ENCODE peak calls at places on chromosomes 13 and 19, in four cellular contexts. G is GM12878, P is H1, M is HepG2. Z is an unnamed sample.

GRCh38 chr13:78241278-78241919 is 322.8 kb upstream of the EDNRB start:
- DNase-seq in G (no peak), P (peak), M (peak), Z (peak)

GRCh38 chr19:45362291-45362690 is 8.1 kb downstream of the ERCC2 start:
- DNase-seq in G (no peak), P (no peak), M (no peak), Z (no peak)

GRCh38 chr19:50835785-50836542 is 2.6 kb upstream of the KLK15 start:
- DNase-seq in G (peak), P (no peak), M (peak), Z (peak)

GRCh38 chr19:3381701-3382372 is 15.5 kb downstream of the NFIC start:
- DNase-seq in G (no peak), P (no peak), M (no peak), Z (no peak)

GRCh38 chr13:57629391-57629804 is 2.1 kb upstream of the PCDH17 start:
- DNase-seq in G (no peak), P (no peak), M (no peak), Z (peak)

GRCh38 chr13:76148926-76149325 is 512.8 kb downstream of the LMO7 start:
- DNase-seq in G (no peak), P (no peak), M (no peak), Z (no peak)

GRCh38 chr13:105915451-105915850 is 620.0 kb downstream of the EFNB2 start:
- DNase-seq in G (no peak), P (no peak), M (no peak), Z (no peak)

GRCh38 chr13:32134991-32135390 is 103.4 kb downstream of the FRY start:
- DNase-seq in G (no peak), P (no peak), M (no peak), Z (no peak)

GRCh38 chr19:49216076-49216475 is 58.5 kb downstream of the TRPM4 start:
- DNase-seq in G (no peak), P (no peak), M (no peak), Z (no peak)

GRCh38 chr19:2798733-2799132 is 13.4 kb downstream of the THOP1 start:
- DNase-seq in G (no peak), P (no peak), M (no peak), Z (no peak)

GRCh38 chr13:87614276-87614675 is 56.9 kb upstream of the SLITRK5 start:
- DNase-seq in G (no peak), P (no peak), M (no peak), Z (no peak)

GRCh38 chr19:36009220-36009619 is 607 bp upstream of the SYNE4 start:
- DNase-seq in G (no peak), P (no peak), M (no peak), Z (no peak)

GRCh38 chr19:49142866-49143335 is 12.3 kb downstream of the HRC start:
- DNase-seq in G (no peak), P (no peak), M (no peak), Z (peak)

GRCh38 chr13:111398715-111399299 is 78.4 kb downstream of the TEX29 start:
- DNase-seq in G (no peak), P (no peak), M (peak), Z (no peak)

GRCh38 chr19:364496-365287 is 20.1 kb upstream of the MIER2 start:
- DNase-seq in G (no peak), P (no peak), M (no peak), Z (no peak)

GRCh38 chr19:45385392-45386221 is 15.2 kb upstream of the ERCC2 start:
- DNase-seq in G (no peak), P (no peak), M (no peak), Z (no peak)

GRCh38 chr19:34804115-34804514 is 31.1 kb upstream of the ZNF599 start:
- DNase-seq in G (no peak), P (no peak), M (no peak), Z (no peak)

GRCh38 chr19:58278156-58279041 is at the start of gene ZNF8:
- DNase-seq in G (peak), P (peak), M (peak), Z (peak)

GRCh38 chr13:47277774-47278173 is 380.9 kb upstream of the HTR2A start:
- DNase-seq in G (no peak), P (no peak), M (no peak), Z (no peak)

GRCh38 chr19:1163934-1164683 is 10.0 kb downstream of the SBNO2 start:
- DNase-seq in G (no peak), P (no peak), M (no peak), Z (no peak)

GRCh38 chr19:3682741-3683404 is 17.4 kb downstream of the PIP5K1C start:
- DNase-seq in G (no peak), P (no peak), M (no peak), Z (no peak)

GRCh38 chr13:113791761-113792160 is 32.7 kb downstream of the TMEM255B start:
- DNase-seq in G (no peak), P (no peak), M (no peak), Z (no peak)

GRCh38 chr13:50485979-50486935 is 357.2 kb downstream of the DLEU7 start:
- DNase-seq in G (no peak), P (no peak), M (no peak), Z (no peak)

GRCh38 chr19:28482221-28482620 is 730.7 kb downstream of the UQCRFS1 start:
- DNase-seq in G (no peak), P (peak), M (no peak), Z (no peak)

GRCh38 chr19:13398780-13399726 is 107.2 kb downstream of the CACNA1A start:
- DNase-seq in G (no peak), P (no peak), M (no peak), Z (no peak)

GRCh38 chr19:5125797-5126497 is 157.0 kb downstream of the KDM4B start:
- DNase-seq in G (no peak), P (no peak), M (no peak), Z (no peak)

GRCh38 chr19:53994811-53995210 is 3.4 kb downstream of the CACNG6 start:
- DNase-seq in G (no peak), P (no peak), M (no peak), Z (no peak)

GRCh38 chr13:36038785-36039415 is 92.3 kb downstream of the DCLK1 start:
- DNase-seq in G (no peak), P (no peak), M (no peak), Z (no peak)

GRCh38 chr19:3691372-3691716 is 8.9 kb downstream of the PIP5K1C start:
- DNase-seq in G (no peak), P (no peak), M (no peak), Z (no peak)

GRCh38 chr19:2012941-2013682 is 2.4 kb downstream of the BTBD2 start:
- DNase-seq in G (no peak), P (no peak), M (no peak), Z (no peak)

GRCh38 chr19:11377237-11377636 is 2.8 kb downstream of the SWSAP1 start:
- DNase-seq in G (no peak), P (no peak), M (no peak), Z (no peak)

GRCh38 chr19:15787611-15788155 is at the start of gene OR10H5:
- DNase-seq in G (no peak), P (no peak), M (no peak), Z (no peak)

GRCh38 chr19:45959517-45960025 is 14.1 kb downstream of the NOVA2 start:
- DNase-seq in G (no peak), P (no peak), M (no peak), Z (no peak)

GRCh38 chr13:111265701-111266035 is 54.8 kb upstream of the TEX29 start:
- DNase-seq in G (no peak), P (no peak), M (no peak), Z (no peak)

GRCh38 chr13:33366469-33367062 is 81.0 kb upstream of the STARD13 start:
- DNase-seq in G (no peak), P (no peak), M (peak), Z (no peak)
- TF ChIP-seq SUZ12 in G (no peak), P (no peak), M (no peak), Z (no peak)

GRCh38 chr13:101703838-101704237 is 251.4 kb downstream of the ITGBL1 start:
- DNase-seq in G (no peak), P (no peak), M (no peak), Z (no peak)

GRCh38 chr13:101708115-101708514 is 255.6 kb downstream of the ITGBL1 start:
- DNase-seq in G (no peak), P (no peak), M (no peak), Z (no peak)

GRCh38 chr13:101709952-101710351 is 257.5 kb downstream of the ITGBL1 start:
- DNase-seq in G (no peak), P (no peak), M (peak), Z (no peak)

GRCh38 chr13:101707659-101708058 is 255.2 kb downstream of the ITGBL1 start:
- DNase-seq in G (no peak), P (no peak), M (no peak), Z (no peak)

GRCh38 chr13:101706651-101707050 is 254.2 kb downstream of the ITGBL1 start:
- DNase-seq in G (no peak), P (no peak), M (peak), Z (no peak)
- TF ChIP-seq SP1 in G (no peak), P (no peak), M (no peak), Z (no peak)

DNA sequence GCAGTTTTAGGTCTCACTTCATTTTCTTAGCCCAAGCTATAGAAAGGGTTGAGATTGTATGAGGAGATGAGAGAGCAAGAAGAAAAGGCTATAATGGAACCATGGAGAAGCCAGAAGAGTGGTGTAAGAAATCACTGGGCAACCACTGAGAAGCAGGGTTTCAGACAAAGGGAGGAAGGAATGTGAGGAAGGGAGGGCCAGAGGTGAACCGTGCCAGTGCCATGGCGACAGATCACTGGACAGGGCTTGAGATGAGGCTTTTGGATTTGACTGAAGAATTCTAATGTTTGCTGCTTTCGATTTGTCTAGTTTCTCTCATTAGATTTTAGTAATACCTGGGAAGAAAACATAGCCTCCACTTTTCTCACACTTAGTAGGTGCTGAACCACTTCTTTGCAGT is 6.3 kb upstream of the GPR183 start:
- DNase-seq in G (no peak), P (no peak), M (no peak), Z (no peak)
- TF ChIP-seq SUZ12 in G (no peak), P (no peak), M (no peak), Z (no peak)

DNA sequence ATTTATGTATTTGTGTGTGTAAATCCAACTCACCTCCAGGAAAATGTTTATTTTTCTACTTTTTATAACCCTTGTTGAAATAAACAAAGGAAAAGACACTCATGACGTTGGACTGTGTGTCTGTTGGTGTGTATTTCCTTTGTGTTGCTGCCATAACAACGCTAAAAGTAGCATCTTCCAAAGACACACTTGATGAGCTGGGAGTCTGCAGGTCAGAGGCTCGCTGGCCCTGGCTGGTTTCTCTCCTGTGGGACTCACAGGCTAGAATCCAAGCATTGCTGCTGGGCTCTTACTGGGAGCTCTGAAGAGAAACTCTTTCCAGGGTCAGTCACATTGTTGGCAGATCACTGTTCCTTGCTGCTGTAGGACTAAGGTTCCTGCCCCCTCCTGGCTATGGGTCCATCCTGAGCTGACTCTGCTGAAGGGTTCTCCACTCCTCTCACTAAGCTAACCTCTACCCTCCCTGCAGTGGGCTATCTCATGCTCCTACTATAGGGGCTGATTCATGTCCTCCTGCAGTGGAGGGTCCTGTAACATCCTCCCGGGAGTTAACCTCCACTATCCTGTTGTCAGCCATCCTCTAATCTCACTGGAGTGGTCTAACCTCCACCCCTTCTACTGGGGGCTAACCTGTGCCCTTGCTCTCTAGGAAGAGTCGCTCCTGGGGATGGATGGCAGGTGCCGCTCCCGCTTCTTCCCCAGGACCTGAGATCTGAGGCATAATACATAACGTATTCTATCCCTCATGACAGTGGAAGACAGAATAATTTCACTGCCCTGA is 2.1 kb downstream of the IFNL2 start:
- DNase-seq in G (no peak), P (no peak), M (no peak), Z (no peak)
- TF ChIP-seq SP1 in G (no peak), P (no peak), M (no peak), Z (no peak)